ENCODE peak calls at places on chromosomes 5 and 9, in five cellular contexts. K, T, S, V and L are unnamed samples.

GRCh38 chr5:21219255-21219654 is 1231.3 kb upstream of the CDH18 start:
- DNase-seq in K (no peak), S (no peak), V (no peak), T (no peak), L (no peak)

GRCh38 chr5:67042586-67043133 is 153.9 kb downstream of the CD180 start:
- DNase-seq in S (no peak), V (no peak), T (no peak), K (no peak), L (no peak)

GRCh38 chr5:56740868-56741267 is 74.5 kb upstream of the MAP3K1 start:
- DNase-seq in S (no peak), K (no peak), T (no peak), V (no peak), L (no peak)

GRCh38 chr5:38783011-38783551 is 62.7 kb upstream of the OSMR start:
- DNase-seq in V (no peak), S (peak), K (peak), T (peak), L (peak)

GRCh38 chr9:347667-348292 is 133.1 kb downstream of the DOCK8 start:
- DNase-seq in V (no peak), S (no peak), T (peak), K (peak), L (peak)

GRCh38 chr9:94800424-94801117 is 74.1 kb downstream of the AOPEP start:
- DNase-seq in T (no peak), K (no peak), V (no peak), S (no peak), L (no peak)

GRCh38 chr9:120818595-120818994 is 24.1 kb downstream of the PSMD5 start:
- DNase-seq in K (no peak), T (no peak), V (no peak), S (no peak), L (no peak)

GRCh38 chr5:114360816-114361723 is 800 bp upstream of the KCNN2 start:
- DNase-seq in T (no peak), V (peak), K (no peak), S (no peak), L (peak)

GRCh38 chr5:12743582-12743981 is 839.3 kb upstream of the CTNND2 start:
- DNase-seq in T (no peak), S (no peak), K (no peak), V (no peak), L (no peak)

GRCh38 chr5:59559323-59559722 is 334.2 kb downstream of the PDE4D start:
- DNase-seq in V (no peak), K (no peak), T (peak), S (no peak), L (no peak)

GRCh38 chr9:110835404-110835803 is 166.8 kb downstream of the MUSK start:
- DNase-seq in T (peak), K (peak), S (peak), V (no peak), L (peak)

GRCh38 chr9:110371411-110372013 is 33.8 kb upstream of the TXNDC8 start:
- DNase-seq in V (no peak), K (no peak), T (no peak), S (no peak), L (no peak)

GRCh38 chr5:137016783-137017324 is 482.3 kb downstream of the SPOCK1 start:
- DNase-seq in V (no peak), T (peak), K (no peak), S (no peak), L (no peak)

GRCh38 chr5:43680286-43680685 is 77.3 kb downstream of the NNT start:
- DNase-seq in T (no peak), V (no peak), S (no peak), K (peak), L (no peak)

GRCh38 chr5:34735436-34736426 is 79.6 kb downstream of the RAI14 start:
- DNase-seq in T (peak), K (peak), V (no peak), S (no peak), L (no peak)

GRCh38 chr9:89046832-89047231 is 55.6 kb downstream of the S1PR3 start:
- DNase-seq in S (no peak), K (peak), V (no peak), T (peak), L (no peak)

GRCh38 chr5:10364186-10364689 is 10.7 kb downstream of the MARCHF6 start:
- DNase-seq in T (no peak), S (no peak), V (no peak), K (no peak), L (no peak)
- TF ChIP-seq CTCF in T (no peak), S (no peak), V (peak), K (no peak), L (peak)

DNA sequence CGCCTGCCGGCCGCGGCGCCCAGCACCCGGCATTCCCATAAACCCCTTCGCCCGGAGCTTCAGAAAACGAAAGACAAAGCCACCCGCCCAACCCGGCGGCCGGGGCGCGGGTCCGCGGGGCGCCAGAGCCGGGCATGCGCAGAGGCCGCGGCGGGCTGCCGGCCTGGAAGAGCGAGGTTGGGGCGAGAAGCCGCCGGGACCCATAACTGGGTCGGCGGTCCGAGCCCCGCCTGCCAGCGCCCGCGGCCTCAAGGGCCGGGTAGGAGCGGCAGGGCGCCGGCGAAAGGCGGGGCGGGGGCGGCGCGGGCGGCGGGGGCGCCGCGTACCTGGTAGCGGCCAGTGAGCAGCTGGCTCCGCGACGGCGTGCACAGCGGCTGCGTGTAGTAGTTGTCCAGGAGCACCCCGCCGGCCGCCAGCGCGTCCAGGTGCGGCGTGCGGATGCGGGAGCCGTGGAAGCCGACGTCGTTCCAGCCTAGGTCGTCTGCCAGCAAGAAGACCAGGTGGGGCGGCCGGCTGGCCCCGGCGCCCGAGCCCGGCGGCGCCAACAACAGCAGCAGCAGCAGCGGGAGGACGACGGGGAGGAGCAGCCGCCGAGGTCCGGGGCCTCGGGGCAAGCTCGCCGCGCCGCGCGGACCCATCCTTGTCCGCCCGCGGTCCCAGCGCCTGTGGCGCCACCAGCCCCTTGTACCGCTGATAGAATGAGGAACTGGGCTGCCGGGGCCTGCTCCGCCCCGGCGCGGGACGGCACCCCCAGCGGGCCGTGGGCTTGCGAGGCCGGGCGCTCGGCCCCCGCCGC is at the start of gene ARSB:
- DNase-seq in K (peak), T (peak), S (no peak), V (peak), L (peak)
- TF ChIP-seq CTCF in K (peak), T (peak), S (peak), V (peak), L (no peak)

GRCh38 chr9:71768388-71769174 is at the start of gene CEMIP2:
- DNase-seq in K (peak), S (peak), T (peak), V (peak), L (peak)
- TF ChIP-seq CTCF in K (no peak), S (peak), T (no peak), V (peak), L (peak)

GRCh38 chr9:131348631-131349521 is 45.0 kb upstream of the PRRC2B start:
- DNase-seq in V (no peak), S (no peak), K (no peak), T (no peak), L (no peak)
- TF ChIP-seq CTCF in V (no peak), S (peak), K (no peak), T (peak), L (peak)

GRCh38 chr9:36728651-36729520 is 156.2 kb downstream of the MELK start:
- DNase-seq in V (peak), S (peak), T (peak), K (peak), L (peak)
- TF ChIP-seq CTCF in V (peak), S (peak), T (peak), K (peak), L (peak)

GRCh38 chr9:91422832-91423711 is 560 bp downstream of the NFIL3 start:
- DNase-seq in T (peak), V (peak), S (no peak), K (peak), L (peak)
- TF ChIP-seq CTCF in T (peak), V (peak), S (peak), K (peak), L (peak)

DNA sequence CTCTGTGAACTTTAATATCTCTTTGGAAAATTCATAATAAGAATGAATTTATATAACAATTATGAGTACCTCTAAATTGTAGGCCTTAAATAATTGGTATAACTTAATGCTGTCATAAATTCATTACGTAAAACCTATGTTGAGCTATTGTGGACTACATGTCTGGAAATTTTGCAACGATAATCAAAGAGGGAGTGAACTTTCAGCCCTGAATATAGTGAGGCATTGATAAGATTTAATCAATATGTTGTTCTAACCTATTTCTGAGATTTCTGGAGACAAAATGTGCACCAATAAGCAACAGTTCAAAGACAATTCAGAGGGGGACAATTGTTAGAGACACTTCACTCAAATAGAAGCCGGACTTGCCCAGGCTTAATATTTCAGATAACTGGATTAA is 499.4 kb downstream of the ELAVL2 start:
- DNase-seq in T (no peak), V (no peak), S (no peak), K (no peak), L (no peak)
- TF ChIP-seq CTCF in T (no peak), V (no peak), S (no peak), K (no peak), L (no peak)

DNA sequence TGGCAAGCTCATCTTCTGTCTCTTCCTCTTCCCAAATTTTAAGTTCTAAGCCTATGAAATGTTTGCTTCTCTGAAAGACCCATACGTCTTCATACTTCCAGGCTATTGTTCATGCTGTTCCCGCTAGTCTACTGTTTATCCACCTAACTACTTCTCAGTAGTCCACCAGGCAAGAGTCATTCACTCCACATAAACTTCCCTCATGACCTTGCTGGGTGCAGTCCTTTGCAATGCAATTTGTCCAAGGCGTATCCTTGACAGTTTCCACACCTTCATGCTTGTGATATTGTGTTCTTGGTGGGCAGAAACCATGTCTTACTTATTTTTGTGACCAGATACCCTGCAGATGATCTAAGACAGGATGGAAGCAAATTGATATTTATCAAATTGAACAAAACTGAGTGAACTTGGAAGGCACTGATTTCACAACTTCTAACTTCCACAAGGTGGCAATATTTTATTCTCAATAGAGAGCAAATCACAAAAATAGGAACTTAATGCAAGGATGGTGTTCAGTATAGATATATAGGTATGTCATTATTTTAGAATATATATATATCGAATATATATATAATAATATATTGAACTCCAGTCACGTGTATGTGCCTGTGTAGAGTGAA is 30.3 kb downstream of the TYRP1 start:
- DNase-seq in T (peak), V (no peak), S (no peak), K (peak), L (peak)
- TF ChIP-seq CTCF in T (peak), V (peak), S (peak), K (peak), L (peak)

GRCh38 chr5:175810457-175810856 is 60.9 kb upstream of the CPLX2 start:
- DNase-seq in S (no peak), T (no peak), V (no peak), K (no peak), L (no peak)
- TF ChIP-seq CTCF in S (no peak), T (no peak), V (no peak), K (no peak), L (no peak)